ENCODE peak calls at places on chromosomes 16 and 17, in nine cellular contexts. One of them, this sample, is unnamed. For H3K27me3, the result is how much of the 10 kb centered on the place peaks cover.

GRCh38 chr17:76523084-76524037 is 14.1 kb downstream of the CYGB start:
- DNase-seq in lower lobe of right lung: peak
- DNase-seq in CD8-positive, alpha-beta T cell: peak
- DNase-seq in GM23338: peak
- DNase-seq in fibroblast of lung: peak
- DNase-seq in neural progenitor cell: peak
- DNase-seq in heart left ventricle: peak
- DNase-seq in right lobe of liver: peak
- DNase-seq in left ventricle myocardium inferior: peak
- DNase-seq in this sample: no peak

GRCh38 chr17:79888811-79889634 is 49.8 kb upstream of the CBX4 start:
- DNase-seq in heart left ventricle: no peak
- DNase-seq in neural progenitor cell: no peak
- DNase-seq in CD8-positive, alpha-beta T cell: no peak
- DNase-seq in left ventricle myocardium inferior: no peak
- DNase-seq in lower lobe of right lung: no peak
- DNase-seq in right lobe of liver: peak
- DNase-seq in GM23338: no peak
- DNase-seq in fibroblast of lung: no peak
- DNase-seq in this sample: no peak

GRCh38 chr17:68101992-68102758 is 66.6 kb downstream of the KPNA2 start:
- DNase-seq in heart left ventricle: no peak
- DNase-seq in lower lobe of right lung: no peak
- DNase-seq in GM23338: peak
- DNase-seq in left ventricle myocardium inferior: no peak
- DNase-seq in right lobe of liver: peak
- DNase-seq in CD8-positive, alpha-beta T cell: peak
- DNase-seq in neural progenitor cell: peak
- DNase-seq in fibroblast of lung: no peak
- DNase-seq in this sample: no peak

GRCh38 chr17:412211-413015 is 59.8 kb upstream of the RPH3AL start:
- DNase-seq in neural progenitor cell: peak
- DNase-seq in heart left ventricle: peak
- DNase-seq in CD8-positive, alpha-beta T cell: peak
- DNase-seq in fibroblast of lung: peak
- DNase-seq in lower lobe of right lung: no peak
- DNase-seq in right lobe of liver: no peak
- DNase-seq in GM23338: peak
- DNase-seq in left ventricle myocardium inferior: no peak
- DNase-seq in this sample: no peak

GRCh38 chr17:76872221-76872873 is 4.1 kb downstream of the MGAT5B start:
- DNase-seq in fibroblast of lung: peak
- DNase-seq in right lobe of liver: no peak
- DNase-seq in neural progenitor cell: no peak
- DNase-seq in lower lobe of right lung: no peak
- DNase-seq in CD8-positive, alpha-beta T cell: no peak
- DNase-seq in left ventricle myocardium inferior: no peak
- DNase-seq in GM23338: no peak
- DNase-seq in heart left ventricle: no peak
- DNase-seq in this sample: peak

GRCh38 chr16:81366316-81366932 is 51.7 kb downstream of the GAN start:
- DNase-seq in lower lobe of right lung: no peak
- DNase-seq in right lobe of liver: no peak
- DNase-seq in neural progenitor cell: peak
- DNase-seq in GM23338: peak
- DNase-seq in heart left ventricle: no peak
- DNase-seq in fibroblast of lung: peak
- DNase-seq in left ventricle myocardium inferior: no peak
- DNase-seq in CD8-positive, alpha-beta T cell: no peak
- DNase-seq in this sample: no peak

GRCh38 chr17:4986951-4987766 is at the start of gene CAMTA2:
- DNase-seq in left ventricle myocardium inferior: peak
- DNase-seq in heart left ventricle: peak
- DNase-seq in right lobe of liver: peak
- DNase-seq in neural progenitor cell: peak
- DNase-seq in CD8-positive, alpha-beta T cell: peak
- DNase-seq in lower lobe of right lung: peak
- DNase-seq in fibroblast of lung: peak
- DNase-seq in GM23338: peak
- DNase-seq in this sample: no peak

GRCh38 chr17:3744032-3744431 is 20.3 kb downstream of the HASPIN start:
- DNase-seq in GM23338: no peak
- DNase-seq in lower lobe of right lung: no peak
- DNase-seq in fibroblast of lung: peak
- DNase-seq in neural progenitor cell: no peak
- DNase-seq in CD8-positive, alpha-beta T cell: no peak
- DNase-seq in right lobe of liver: no peak
- DNase-seq in heart left ventricle: no peak
- DNase-seq in left ventricle myocardium inferior: no peak
- DNase-seq in this sample: no peak

GRCh38 chr17:59572301-59572924 is 7.0 kb downstream of the DHX40 start:
- DNase-seq in left ventricle myocardium inferior: no peak
- DNase-seq in right lobe of liver: no peak
- DNase-seq in heart left ventricle: no peak
- DNase-seq in fibroblast of lung: peak
- DNase-seq in CD8-positive, alpha-beta T cell: no peak
- DNase-seq in neural progenitor cell: no peak
- DNase-seq in GM23338: no peak
- DNase-seq in lower lobe of right lung: no peak
- DNase-seq in this sample: no peak

GRCh38 chr16:31420037-31420436 is 8.1 kb downstream of the COX6A2 start:
- DNase-seq in CD8-positive, alpha-beta T cell: no peak
- DNase-seq in heart left ventricle: no peak
- DNase-seq in fibroblast of lung: no peak
- DNase-seq in left ventricle myocardium inferior: no peak
- DNase-seq in neural progenitor cell: no peak
- DNase-seq in lower lobe of right lung: no peak
- DNase-seq in right lobe of liver: no peak
- DNase-seq in GM23338: no peak
- DNase-seq in this sample: no peak
- H3K4me3 ChIP-seq in CD8-positive, alpha-beta T cell: no peak
- H3K4me3 ChIP-seq in heart left ventricle: no peak
- H3K4me3 ChIP-seq in fibroblast of lung: no peak
- H3K4me3 ChIP-seq in left ventricle myocardium inferior: no peak
- H3K4me3 ChIP-seq in neural progenitor cell: no peak
- H3K4me3 ChIP-seq in lower lobe of right lung: no peak
- H3K4me3 ChIP-seq in right lobe of liver: no peak
- H3K4me3 ChIP-seq in GM23338: no peak
- H3K4me3 ChIP-seq in this sample: no peak

DNA sequence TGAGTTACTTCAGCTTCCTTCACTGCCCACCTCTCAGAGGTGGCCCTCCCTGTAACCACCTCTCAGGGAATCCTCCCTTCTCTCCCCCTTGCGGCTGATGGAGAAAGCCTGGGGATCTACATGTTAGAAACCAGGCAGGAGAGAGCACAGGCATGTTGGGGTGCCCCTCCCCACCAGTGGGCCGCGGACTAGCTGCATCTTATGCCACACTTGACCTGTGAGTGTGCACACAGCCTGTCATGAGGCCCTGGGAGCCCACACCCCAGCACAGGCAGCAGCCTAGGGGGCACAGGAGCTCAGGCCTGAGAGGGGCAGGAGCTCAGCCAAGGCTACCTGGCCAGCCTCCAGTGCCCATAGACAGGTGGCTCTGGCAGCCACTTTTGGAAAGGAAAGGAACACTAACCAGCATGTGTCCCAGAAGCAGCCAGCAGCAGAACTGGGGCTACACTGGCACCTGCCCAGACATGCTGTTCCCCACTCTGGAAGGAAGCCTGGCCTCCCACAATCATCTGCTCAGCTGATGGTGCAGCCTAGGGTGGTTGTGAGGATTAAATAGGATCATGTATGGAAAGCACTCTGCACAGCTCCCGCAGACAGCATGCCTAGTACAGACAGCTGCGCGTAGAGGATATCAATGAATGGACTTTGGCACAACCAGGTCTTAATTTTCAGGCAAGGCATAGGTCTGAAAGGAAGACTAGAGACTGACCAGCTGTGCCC is 60.5 kb downstream of the TMEM132E start:
- DNase-seq in fibroblast of lung: no peak
- DNase-seq in heart left ventricle: no peak
- DNase-seq in right lobe of liver: no peak
- DNase-seq in left ventricle myocardium inferior: no peak
- DNase-seq in CD8-positive, alpha-beta T cell: no peak
- DNase-seq in GM23338: no peak
- DNase-seq in neural progenitor cell: no peak
- DNase-seq in lower lobe of right lung: peak
- DNase-seq in this sample: no peak
- H3K27me3 ChIP-seq in fibroblast of lung: under half
- H3K27me3 ChIP-seq in heart left ventricle: half or more
- H3K27me3 ChIP-seq in right lobe of liver: under half
- H3K27me3 ChIP-seq in left ventricle myocardium inferior: half or more
- H3K27me3 ChIP-seq in CD8-positive, alpha-beta T cell: under half
- H3K27me3 ChIP-seq in GM23338: under half
- H3K27me3 ChIP-seq in neural progenitor cell: half or more
- H3K27me3 ChIP-seq in lower lobe of right lung: half or more
- H3K27me3 ChIP-seq in this sample: under half

GRCh38 chr16:49352923-49353322 is 20.7 kb upstream of the C16orf78 start:
- DNase-seq in heart left ventricle: no peak
- DNase-seq in right lobe of liver: no peak
- DNase-seq in left ventricle myocardium inferior: no peak
- DNase-seq in fibroblast of lung: no peak
- DNase-seq in neural progenitor cell: peak
- DNase-seq in lower lobe of right lung: no peak
- DNase-seq in CD8-positive, alpha-beta T cell: no peak
- DNase-seq in GM23338: peak
- DNase-seq in this sample: no peak
- TF ChIP-seq CTCF in heart left ventricle: peak
- TF ChIP-seq CTCF in right lobe of liver: no peak
- TF ChIP-seq CTCF in left ventricle myocardium inferior: peak
- TF ChIP-seq CTCF in fibroblast of lung: peak
- TF ChIP-seq CTCF in neural progenitor cell: peak
- TF ChIP-seq CTCF in lower lobe of right lung: no peak
- TF ChIP-seq CTCF in CD8-positive, alpha-beta T cell: no peak
- TF ChIP-seq CTCF in GM23338: peak
- TF ChIP-seq CTCF in this sample: peak

GRCh38 chr16:57803413-57803990 is 1.2 kb upstream of the KIFC3 start:
- DNase-seq in lower lobe of right lung: peak
- DNase-seq in GM23338: peak
- DNase-seq in fibroblast of lung: no peak
- DNase-seq in right lobe of liver: peak
- DNase-seq in heart left ventricle: peak
- DNase-seq in neural progenitor cell: no peak
- DNase-seq in CD8-positive, alpha-beta T cell: no peak
- DNase-seq in left ventricle myocardium inferior: peak
- DNase-seq in this sample: no peak
- H3K4me3 ChIP-seq in lower lobe of right lung: no peak
- H3K4me3 ChIP-seq in GM23338: peak
- H3K4me3 ChIP-seq in fibroblast of lung: no peak
- H3K4me3 ChIP-seq in right lobe of liver: no peak
- H3K4me3 ChIP-seq in heart left ventricle: no peak
- H3K4me3 ChIP-seq in neural progenitor cell: no peak
- H3K4me3 ChIP-seq in CD8-positive, alpha-beta T cell: no peak
- H3K4me3 ChIP-seq in left ventricle myocardium inferior: peak
- H3K4me3 ChIP-seq in this sample: no peak

GRCh38 chr17:58263773-58264172 is 17.0 kb downstream of the MPO start:
- DNase-seq in CD8-positive, alpha-beta T cell: no peak
- DNase-seq in heart left ventricle: no peak
- DNase-seq in right lobe of liver: no peak
- DNase-seq in left ventricle myocardium inferior: no peak
- DNase-seq in GM23338: no peak
- DNase-seq in lower lobe of right lung: no peak
- DNase-seq in fibroblast of lung: no peak
- DNase-seq in neural progenitor cell: no peak
- DNase-seq in this sample: no peak
- H3K27me3 ChIP-seq in CD8-positive, alpha-beta T cell: under half
- H3K27me3 ChIP-seq in heart left ventricle: half or more
- H3K27me3 ChIP-seq in right lobe of liver: under half
- H3K27me3 ChIP-seq in left ventricle myocardium inferior: half or more
- H3K27me3 ChIP-seq in GM23338: under half
- H3K27me3 ChIP-seq in lower lobe of right lung: half or more
- H3K27me3 ChIP-seq in fibroblast of lung: under half
- H3K27me3 ChIP-seq in neural progenitor cell: half or more
- H3K27me3 ChIP-seq in this sample: under half

DNA sequence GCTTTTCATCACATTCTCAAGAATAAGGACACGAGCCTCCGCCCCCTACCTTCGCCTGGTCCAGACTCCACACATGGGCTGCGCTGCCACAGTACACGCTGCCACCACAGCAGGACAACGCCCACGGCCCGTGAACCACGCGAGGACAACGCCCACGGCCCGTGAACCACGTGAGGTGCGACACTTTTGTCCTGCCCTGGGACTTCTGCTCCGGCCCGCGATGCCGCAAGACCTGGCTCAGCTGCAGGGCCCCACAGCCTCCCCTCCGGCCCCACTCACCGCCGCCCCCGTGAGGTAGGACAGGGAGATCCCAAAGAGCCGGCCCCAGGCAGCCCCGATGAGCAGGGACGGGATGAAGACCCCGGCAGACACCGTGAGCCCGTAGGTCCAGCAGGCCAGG is 5.9 kb upstream of the CCDC154 start:
- DNase-seq in heart left ventricle: no peak
- DNase-seq in right lobe of liver: no peak
- DNase-seq in GM23338: peak
- DNase-seq in lower lobe of right lung: no peak
- DNase-seq in CD8-positive, alpha-beta T cell: no peak
- DNase-seq in fibroblast of lung: no peak
- DNase-seq in neural progenitor cell: no peak
- DNase-seq in left ventricle myocardium inferior: no peak
- DNase-seq in this sample: no peak
- TF ChIP-seq CTCF in heart left ventricle: no peak
- TF ChIP-seq CTCF in right lobe of liver: no peak
- TF ChIP-seq CTCF in GM23338: peak
- TF ChIP-seq CTCF in lower lobe of right lung: no peak
- TF ChIP-seq CTCF in CD8-positive, alpha-beta T cell: no peak
- TF ChIP-seq CTCF in fibroblast of lung: no peak
- TF ChIP-seq CTCF in neural progenitor cell: no peak
- TF ChIP-seq CTCF in left ventricle myocardium inferior: no peak
- TF ChIP-seq CTCF in this sample: no peak